ENCODE peak calls at places on chromosomes 1 and 21, in seven cellular contexts. G is neural crest cell; F is fibroblast of lung; V is T-helper 9 cell; Z is naive thymus-derived CD8-positive, alpha-beta T cell; A is T-cell; T is NB4. R is an unnamed sample.

GRCh38 chr1:153365696-153366095 is 8.0 kb downstream of the S100A9 start:
- DNase-seq in G (no peak), F (no peak), V (no peak), Z (no peak), A (no peak), T (no peak), R (no peak)

GRCh38 chr1:163758977-163759670 is 437.4 kb downstream of the NUF2 start:
- DNase-seq in G (no peak), F (no peak), V (no peak), Z (no peak), A (no peak), T (no peak), R (no peak)

GRCh38 chr1:240350910-240351331 is 259.2 kb downstream of the FMN2 start:
- DNase-seq in G (no peak), F (no peak), V (no peak), Z (no peak), A (no peak), T (no peak), R (no peak)

GRCh38 chr1:220526294-220526693 is 1.6 kb upstream of the MARK1 start:
- DNase-seq in G (no peak), F (peak; percentile 4), V (no peak), Z (no peak), A (no peak), T (no peak), R (no peak)

GRCh38 chr1:201653883-201654282 is 115.0 kb downstream of the NAV1 start:
- DNase-seq in G (no peak), F (no peak), V (no peak), Z (no peak), A (no peak), T (no peak), R (no peak)

GRCh38 chr1:16888806-16889178 is 7.0 kb upstream of the RNU1-2 start:
- DNase-seq in G (no peak), F (no peak), V (no peak), Z (no peak), A (no peak), T (no peak), R (no peak)

GRCh38 chr1:226443033-226443432 is 35.1 kb upstream of the PARP1 start:
- DNase-seq in G (no peak), F (no peak), V (no peak), Z (no peak), A (no peak), T (no peak), R (no peak)

GRCh38 chr1:52523376-52523775 is 29.5 kb downstream of the TUT4 start:
- DNase-seq in G (no peak), F (peak; percentile 33), V (no peak), Z (peak; percentile 8), A (no peak), T (no peak), R (no peak)

GRCh38 chr1:217089239-217090014 is 366.2 kb upstream of the ESRRG start:
- DNase-seq in G (peak; percentile 20), F (peak; percentile 59), V (no peak), Z (no peak), A (no peak), T (no peak), R (no peak)

GRCh38 chr1:38487398-38487797 is 372.2 kb downstream of the RRAGC start:
- DNase-seq in G (no peak), F (no peak), V (no peak), Z (no peak), A (no peak), T (no peak), R (no peak)

GRCh38 chr1:38141483-38141882 is 94.9 kb upstream of the POU3F1 start:
- DNase-seq in G (no peak), F (no peak), V (no peak), Z (no peak), A (no peak), T (no peak), R (no peak)

GRCh38 chr1:79188371-79188770 is 181.8 kb upstream of the ADGRL4 start:
- DNase-seq in G (no peak), F (peak; percentile 57), V (no peak), Z (no peak), A (no peak), T (peak; percentile 4), R (no peak)

GRCh38 chr1:32984090-32984828 is 19.6 kb upstream of the RNF19B start:
- DNase-seq in G (no peak), F (peak; percentile 73), V (peak; percentile 53), Z (no peak), A (no peak), T (no peak), R (no peak)

GRCh38 chr1:14149431-14149830 is 449.1 kb upstream of the KAZN start:
- DNase-seq in G (no peak), F (no peak), V (no peak), Z (no peak), A (no peak), T (no peak), R (no peak)

GRCh38 chr1:164768045-164768402 is 209.0 kb downstream of the PBX1 start:
- DNase-seq in G (no peak), F (no peak), V (no peak), Z (no peak), A (no peak), T (no peak), R (no peak)

GRCh38 chr1:54995013-54995760 is 3.5 kb upstream of the BSND start:
- DNase-seq in G (no peak), F (no peak), V (no peak), Z (no peak), A (no peak), T (no peak), R (no peak)

GRCh38 chr1:208272311-208272710 is 28.1 kb upstream of the PLXNA2 start:
- DNase-seq in G (no peak), F (no peak), V (no peak), Z (no peak), A (no peak), T (no peak), R (no peak)

GRCh38 chr1:41361495-41362356 is 492 bp downstream of the FOXO6 start:
- DNase-seq in G (no peak), F (no peak), V (no peak), Z (peak; percentile 43), A (no peak), T (peak; percentile 66), R (no peak)

GRCh38 chr1:159009704-159010361 is at the start of gene IFI16:
- DNase-seq in G (no peak), F (peak; percentile 98), V (peak; percentile 16), Z (peak; percentile 74), A (peak; percentile 6), T (peak; percentile 88), R (peak; percentile 46)

GRCh38 chr1:17119744-17120482 is 662 bp upstream of the PADI2 start:
- DNase-seq in G (no peak), F (no peak), V (no peak), Z (no peak), A (no peak), T (peak; percentile 93), R (no peak)

GRCh38 chr1:205073511-205073910 is 10.7 kb downstream of the TMEM81 start:
- DNase-seq in G (no peak), F (no peak), V (no peak), Z (no peak), A (no peak), T (no peak), R (no peak)

GRCh38 chr1:24483441-24483840 is 19.2 kb upstream of the RCAN3 start:
- DNase-seq in G (no peak), F (no peak), V (no peak), Z (peak; percentile 76), A (no peak), T (no peak), R (peak; percentile 25)

GRCh38 chr1:48000883-48001282 is 3.7 kb upstream of the TRABD2B start:
- DNase-seq in G (no peak), F (no peak), V (no peak), Z (no peak), A (no peak), T (no peak), R (no peak)

GRCh38 chr1:67708606-67709005 is 23.6 kb downstream of the GADD45A start:
- DNase-seq in G (no peak), F (no peak), V (no peak), Z (no peak), A (no peak), T (no peak), R (no peak)

GRCh38 chr1:80392529-80392928 is 1386.0 kb upstream of the ADGRL4 start:
- DNase-seq in G (no peak), F (peak; percentile 49), V (no peak), Z (no peak), A (no peak), T (no peak), R (no peak)

GRCh38 chr1:185739967-185740366 is 5.8 kb downstream of the HMCN1 start:
- DNase-seq in G (no peak), F (no peak), V (no peak), Z (no peak), A (no peak), T (no peak), R (no peak)

GRCh38 chr1:201739492-201740085 is 89.4 kb upstream of the IPO9 start:
- DNase-seq in G (peak; percentile 49), F (peak; percentile 50), V (peak; percentile 42), Z (peak; percentile 61), A (peak; percentile 29), T (peak; percentile 28), R (peak; percentile 45)

GRCh38 chr1:108819878-108820277 is 37.0 kb downstream of the AKNAD1 start:
- DNase-seq in G (no peak), F (no peak), V (no peak), Z (no peak), A (no peak), T (no peak), R (no peak)

GRCh38 chr1:244151558-244151957 is 100.5 kb downstream of the ZBTB18 start:
- DNase-seq in G (no peak), F (no peak), V (no peak), Z (no peak), A (no peak), T (no peak), R (no peak)

GRCh38 chr1:171267391-171267790 is 19.1 kb downstream of the FMO1 start:
- DNase-seq in G (no peak), F (peak; percentile 14), V (no peak), Z (no peak), A (no peak), T (no peak), R (no peak)

GRCh38 chr21:43667191-43667904 is 8.0 kb downstream of the RRP1B start:
- DNase-seq in G (no peak), F (peak; percentile 72), V (no peak), Z (no peak), A (no peak), T (peak; percentile 83), R (no peak)

GRCh38 chr21:17576080-17576835 is 36.4 kb downstream of the BTG3 start:
- DNase-seq in G (no peak), F (no peak), V (no peak), Z (no peak), A (no peak), T (no peak), R (no peak)